ENCODE peak calls at places on chromosome 2, in five cellular contexts. S is right lobe of liver, A is mammary epithelial cell, H is HCT116, R is Panc1. T is an unnamed sample.

GRCh38 chr2:198874502-198874858 is 583.3 kb downstream of the SATB2 start:
- DNase-seq in S (no peak), R (no peak), H (no peak), A (no peak), T (no peak)

GRCh38 chr2:238581126-238581525 is 154.4 kb downstream of the ASB1 start:
- DNase-seq in A (no peak), H (no peak), S (no peak), R (no peak), T (no peak)

GRCh38 chr2:88919087-88919738 is 227.7 kb downstream of the RPIA start:
- DNase-seq in H (no peak), R (no peak), S (no peak), A (no peak), T (no peak)

GRCh38 chr2:191100216-191100615 is 50.6 kb downstream of the STAT4 start:
- DNase-seq in R (no peak), H (no peak), A (no peak), S (no peak), T (no peak)

GRCh38 chr2:28630341-28630740 is 121.3 kb upstream of the PPP1CB start:
- DNase-seq in H (no peak), S (no peak), A (no peak), R (no peak), T (no peak)

GRCh38 chr2:97784953-97785352 is 71.6 kb downstream of the ZAP70 start:
- DNase-seq in H (no peak), A (no peak), S (no peak), R (no peak), T (no peak)

GRCh38 chr2:214244847-214245246 is 166.0 kb upstream of the VWC2L start:
- DNase-seq in S (no peak), H (no peak), A (no peak), R (no peak), T (no peak)

GRCh38 chr2:120036145-120036544 is 23.3 kb downstream of the EPB41L5 start:
- DNase-seq in A (no peak), S (no peak), H (no peak), R (no peak), T (no peak)

GRCh38 chr2:7444614-7445013 is 527.4 kb downstream of the RNF144A start:
- DNase-seq in R (no peak), S (no peak), H (no peak), A (no peak), T (no peak)

GRCh38 chr2:32948266-32948665 is 1.5 kb downstream of the LTBP1 start:
- DNase-seq in R (no peak), S (no peak), A (no peak), H (no peak), T (no peak)

GRCh38 chr2:29844713-29845320 is 76.6 kb downstream of the ALK start:
- DNase-seq in A (no peak), R (no peak), S (no peak), H (no peak), T (no peak)

GRCh38 chr2:170180031-170180566 is 2.2 kb downstream of the MYO3B start:
- DNase-seq in H (no peak), R (no peak), A (no peak), S (no peak), T (no peak)

GRCh38 chr2:186255823-186256222 is 230.2 kb upstream of the ZC3H15 start:
- DNase-seq in S (no peak), R (no peak), H (no peak), A (no peak), T (no peak)

GRCh38 chr2:170157025-170157684 is 20.8 kb upstream of the MYO3B start:
- DNase-seq in S (no peak), A (no peak), R (no peak), H (no peak), T (peak)

GRCh38 chr2:170944545-170944944 is 15.5 kb downstream of the GORASP2 start:
- DNase-seq in R (no peak), A (no peak), H (no peak), S (no peak), T (no peak)

GRCh38 chr2:194203898-194204297 is 1453.1 kb upstream of the SLC39A10 start:
- DNase-seq in S (no peak), H (peak), A (peak), R (no peak), T (no peak)

GRCh38 chr2:167925775-167926174 is 321.6 kb downstream of the STK39 start:
- DNase-seq in A (no peak), S (no peak), H (no peak), R (no peak), T (no peak)

GRCh38 chr2:3453196-3453845 is 66.0 kb downstream of the ADI1 start:
- DNase-seq in A (no peak), R (no peak), S (no peak), H (no peak), T (no peak)

GRCh38 chr2:224311226-224311625 is 90.7 kb downstream of the FAM124B start:
- DNase-seq in R (no peak), H (no peak), A (no peak), S (no peak), T (no peak)

GRCh38 chr2:99545066-99545465 is 55.2 kb upstream of the REV1 start:
- DNase-seq in A (no peak), R (no peak), H (no peak), S (no peak), T (no peak)

GRCh38 chr2:238596571-238597551 is 170.1 kb downstream of the ASB1 start:
- DNase-seq in R (peak), H (peak), A (peak), S (no peak), T (peak)

GRCh38 chr2:6760132-6760531 is 105.6 kb downstream of the CMPK2 start:
- DNase-seq in R (no peak), H (no peak), S (no peak), A (no peak), T (no peak)

GRCh38 chr2:48145845-48146452 is 239.7 kb upstream of the FBXO11 start:
- DNase-seq in H (no peak), R (no peak), A (no peak), S (no peak), T (no peak)

GRCh38 chr2:2331905-2332280 is 818 bp upstream of the MYT1L start:
- DNase-seq in R (no peak), S (no peak), A (no peak), H (no peak), T (no peak)

GRCh38 chr2:23669413-23670244 is 257.3 kb downstream of the ATAD2B start:
- DNase-seq in S (no peak), R (no peak), A (peak), H (no peak), T (peak)

DNA sequence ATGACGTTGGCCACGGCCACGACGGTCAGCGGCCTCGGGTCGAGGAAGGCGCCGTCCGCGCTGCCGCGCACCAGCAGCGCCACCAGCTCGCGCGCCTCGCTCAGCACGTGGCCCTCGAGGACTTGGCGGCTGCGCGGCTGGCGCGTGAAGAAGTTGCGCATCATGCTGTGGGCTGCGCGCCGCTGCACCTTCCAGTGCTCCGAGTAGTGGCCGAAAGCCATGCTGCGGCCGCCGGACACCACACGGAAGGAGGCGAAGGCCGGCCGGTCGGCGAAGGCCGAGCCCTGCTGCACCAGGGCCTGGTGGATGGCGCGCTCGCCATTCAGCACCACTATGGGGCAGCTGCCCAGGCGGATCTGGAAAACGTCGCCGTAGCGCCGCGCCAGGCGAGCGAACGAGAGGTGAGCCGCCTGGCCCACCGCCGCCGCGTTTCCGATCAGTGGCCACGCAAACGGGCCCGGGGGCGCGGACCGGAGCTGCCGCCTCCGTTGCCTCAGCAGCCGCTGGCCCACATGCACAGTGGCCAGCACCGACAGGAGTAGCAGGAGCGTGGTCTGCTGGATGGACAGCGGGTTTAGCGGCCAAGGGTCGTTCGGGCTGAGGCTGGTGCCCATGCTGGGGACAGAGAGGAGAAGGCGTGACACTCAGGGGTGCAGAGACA is 1.0 kb downstream of the CYP1B1 start:
- DNase-seq in S (peak), R (no peak), A (no peak), H (no peak), T (no peak)
- H3K27ac ChIP-seq in S (no peak), R (peak), A (no peak), H (no peak), T (no peak)

DNA sequence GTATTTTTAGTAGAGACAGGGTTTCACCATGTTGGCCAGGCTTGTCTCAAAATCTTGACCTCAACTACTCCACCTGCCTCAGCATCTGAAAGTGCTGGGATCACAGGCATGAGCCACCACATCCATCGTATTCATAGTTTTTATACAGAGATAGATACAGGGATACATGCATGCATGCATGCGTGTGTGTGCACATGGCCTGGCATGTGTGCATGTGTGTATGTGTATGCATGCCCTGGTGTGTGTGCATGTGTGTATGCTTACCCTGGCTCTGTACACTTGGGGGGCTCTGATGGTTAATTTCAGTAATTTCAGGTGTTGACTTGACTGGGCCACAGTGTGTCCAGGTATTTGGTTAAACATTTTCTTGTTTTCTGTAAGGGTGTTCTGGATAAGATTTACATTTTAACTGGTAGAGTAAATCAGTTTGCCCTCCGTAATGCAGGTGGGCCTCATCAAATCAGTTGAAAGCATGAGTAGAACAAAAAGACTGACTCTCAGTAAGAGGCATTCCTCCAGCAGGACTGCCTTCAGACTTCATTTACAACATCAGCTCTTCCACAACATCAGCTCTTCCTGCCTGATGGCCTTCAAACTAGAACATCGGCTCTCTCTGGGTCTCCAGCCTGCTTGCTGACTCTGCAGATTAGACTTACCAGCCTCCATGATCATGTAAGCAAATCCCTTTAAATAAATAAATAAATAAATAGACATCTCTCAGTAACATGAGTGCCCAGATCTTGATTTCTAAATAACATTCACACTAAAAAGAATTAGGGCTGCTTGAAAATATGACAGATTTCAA is 30.8 kb downstream of the SESTD1 start:
- DNase-seq in S (no peak), H (no peak), A (no peak), R (no peak), T (no peak)
- H3K27ac ChIP-seq in S (no peak), H (no peak), A (no peak), R (no peak), T (no peak)

GRCh38 chr2:226736391-226736790 is 63.2 kb downstream of the IRS1 start:
- DNase-seq in H (no peak), R (no peak), A (no peak), S (no peak), T (no peak)

GRCh38 chr2:226738191-226738820 is 61.3 kb downstream of the IRS1 start:
- DNase-seq in A (no peak), H (no peak), S (no peak), R (no peak), T (no peak)

GRCh38 chr2:226739508-226740030 is 60.1 kb downstream of the IRS1 start:
- DNase-seq in R (no peak), A (no peak), S (no peak), H (no peak), T (no peak)

GRCh38 chr2:226740039-226740648 is 59.5 kb downstream of the IRS1 start:
- DNase-seq in R (no peak), A (no peak), H (no peak), S (no peak), T (no peak)

GRCh38 chr2:226738821-226739507 is 60.7 kb downstream of the IRS1 start:
- DNase-seq in H (no peak), R (no peak), S (no peak), A (no peak), T (no peak)
- H3K27ac ChIP-seq in H (peak), R (no peak), S (peak), A (no peak), T (no peak)

GRCh38 chr2:219252900-219253752 is at the start of gene TUBA4B:
- DNase-seq in R (no peak), H (no peak), A (peak), S (no peak), T (no peak)

GRCh38 chr2:219250044-219250781 is 2.8 kb upstream of the TUBA4B start:
- DNase-seq in R (no peak), A (no peak), H (no peak), S (no peak), T (no peak)

GRCh38 chr2:219252084-219252483 is 959 bp upstream of the TUBA4B start:
- DNase-seq in R (no peak), H (no peak), S (no peak), A (peak), T (no peak)

GRCh38 chr2:219252570-219252899 is 508 bp upstream of the TUBA4B start:
- DNase-seq in R (no peak), S (no peak), H (no peak), A (no peak), T (no peak)

DNA sequence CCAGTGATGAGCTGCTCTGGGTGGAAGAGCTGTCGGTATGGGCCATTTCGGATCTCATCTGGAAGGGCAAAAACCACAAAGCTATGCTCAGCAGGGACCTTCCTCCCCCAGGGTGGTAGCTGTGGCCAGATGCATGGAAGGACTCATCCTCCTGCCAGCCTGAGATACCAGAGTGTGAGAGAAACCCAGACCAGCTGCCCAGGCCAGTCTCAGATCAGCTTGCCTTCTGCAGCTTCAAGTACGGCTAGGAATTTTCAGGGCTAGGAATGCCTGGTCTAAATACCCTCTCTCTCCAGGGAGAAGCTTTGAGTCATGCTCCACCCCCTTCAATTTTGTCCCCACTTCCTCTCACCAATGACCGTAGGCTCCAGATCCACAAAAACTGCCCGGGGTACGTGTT is 1.4 kb upstream of the TUBA4B start:
- DNase-seq in A (no peak), H (no peak), S (no peak), R (no peak), T (no peak)
- H3K27ac ChIP-seq in A (peak), H (no peak), S (no peak), R (no peak), T (peak)

GRCh38 chr2:221571391-221572179 is 519 bp downstream of the EPHA4 start:
- DNase-seq in R (no peak), H (no peak), A (peak), S (peak), T (no peak)
- H3K27ac ChIP-seq in R (no peak), H (no peak), A (no peak), S (no peak), T (no peak)

GRCh38 chr2:129673881-129674513 is 305.5 kb upstream of the RAB6C start:
- DNase-seq in S (no peak), H (no peak), R (no peak), A (no peak), T (no peak)

GRCh38 chr2:129673234-129673633 is 306.2 kb upstream of the RAB6C start:
- DNase-seq in R (no peak), A (no peak), S (no peak), H (no peak), T (no peak)

GRCh38 chr2:129681788-129682187 is 297.7 kb upstream of the RAB6C start:
- DNase-seq in A (no peak), S (no peak), H (no peak), R (no peak), T (no peak)

DNA sequence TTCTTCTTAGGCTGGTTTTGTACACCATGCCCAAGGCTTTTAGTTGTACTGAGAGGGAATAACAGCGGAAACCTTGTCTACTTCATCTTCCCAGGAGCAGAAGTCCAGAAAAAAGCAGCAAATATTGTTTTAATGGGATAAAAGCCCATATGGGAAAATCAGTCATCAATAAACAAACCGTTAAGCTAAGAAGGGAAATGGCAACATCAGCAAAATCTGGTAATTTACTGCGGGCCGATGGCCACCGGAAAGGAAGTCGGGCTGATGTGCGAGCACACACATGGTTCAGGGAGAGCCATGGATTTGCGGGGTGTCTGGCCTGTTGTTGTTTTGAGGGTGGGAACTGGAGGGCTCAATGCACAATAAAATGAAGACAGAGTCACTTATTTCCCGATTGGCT is 300.7 kb upstream of the RAB6C start:
- DNase-seq in R (no peak), S (no peak), H (no peak), A (no peak), T (no peak)
- H3K27ac ChIP-seq in R (no peak), S (no peak), H (no peak), A (no peak), T (no peak)

DNA sequence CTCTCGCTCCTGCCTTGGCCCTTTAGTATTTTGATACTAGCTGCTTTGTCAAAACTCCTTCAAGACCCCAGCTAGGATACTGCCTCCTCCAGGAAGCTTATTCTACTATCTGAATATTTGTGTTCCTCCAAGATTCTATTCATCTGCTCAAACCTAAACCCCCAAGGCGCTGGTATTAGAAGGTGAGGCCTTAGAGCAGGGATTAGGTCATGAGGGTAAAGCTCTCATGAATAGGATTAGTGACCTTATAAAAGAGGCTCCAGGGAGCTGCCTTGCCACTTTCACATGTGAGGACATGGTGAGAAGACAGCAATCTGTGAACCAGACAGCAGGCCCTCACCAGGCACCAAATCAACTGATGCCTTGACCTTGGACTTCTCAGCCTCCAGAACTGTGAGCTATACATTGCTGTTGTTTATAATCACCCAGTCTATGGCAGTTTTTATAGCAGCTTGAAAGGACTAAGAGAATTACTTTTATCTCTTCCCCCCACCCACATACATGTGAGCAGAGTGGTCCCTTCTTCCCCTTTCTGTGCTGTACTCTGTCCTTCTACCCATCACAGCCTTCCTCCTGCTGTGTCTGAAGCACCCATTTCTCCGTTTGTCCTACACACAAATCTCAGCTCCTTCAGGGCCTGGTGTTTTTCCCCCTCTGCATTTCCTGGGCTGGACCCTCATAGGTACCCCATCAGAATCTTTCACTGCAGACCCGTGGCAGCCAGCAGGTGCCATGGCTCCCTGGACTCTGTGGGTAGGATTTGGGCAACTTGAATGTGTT is 54.5 kb downstream of the HS1BP3 start:
- DNase-seq in S (no peak), R (no peak), A (no peak), H (no peak), T (no peak)
- H3K27ac ChIP-seq in S (peak), R (peak), A (no peak), H (no peak), T (peak)

GRCh38 chr2:36526216-36526615 is 71.8 kb downstream of the FEZ2 start:
- DNase-seq in S (no peak), R (no peak), H (no peak), A (no peak), T (no peak)

GRCh38 chr2:36530983-36531354 is 67.0 kb downstream of the FEZ2 start:
- DNase-seq in S (no peak), H (no peak), R (no peak), A (no peak), T (no peak)

GRCh38 chr2:36530178-36530982 is 67.6 kb downstream of the FEZ2 start:
- DNase-seq in S (no peak), R (no peak), H (no peak), A (no peak), T (no peak)

GRCh38 chr2:36528274-36528673 is 69.7 kb downstream of the FEZ2 start:
- DNase-seq in H (no peak), R (no peak), A (no peak), S (no peak), T (no peak)

DNA sequence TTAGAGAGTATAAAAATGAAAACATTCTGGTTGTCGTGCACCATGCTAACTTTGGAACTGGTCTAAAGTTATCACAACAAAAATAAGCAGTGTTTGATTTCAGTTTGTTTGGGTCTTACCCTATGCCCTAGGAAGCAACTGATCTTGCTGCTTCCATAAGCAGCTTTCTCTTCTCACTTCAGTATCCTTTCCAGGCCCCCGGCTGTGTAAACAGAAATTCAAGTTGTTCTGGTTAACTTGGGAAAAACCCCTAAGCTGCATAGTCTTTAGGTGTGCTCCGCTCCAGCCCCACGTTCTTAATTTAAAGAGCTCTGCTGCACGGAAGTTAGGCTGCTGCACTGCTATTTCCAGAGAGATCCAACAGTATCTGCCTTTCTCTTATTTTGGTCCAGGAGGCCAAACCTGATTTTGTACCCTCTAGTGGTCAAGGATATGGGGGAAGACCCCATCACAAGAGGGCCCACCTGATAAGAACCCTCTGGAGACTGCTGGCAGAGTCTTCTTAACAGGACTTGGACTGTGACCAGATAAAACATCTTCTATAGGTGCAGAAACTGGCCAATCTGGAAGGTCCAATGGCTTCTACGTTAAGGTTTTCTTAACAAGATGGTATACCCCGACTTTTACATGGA is 69.1 kb downstream of the FEZ2 start:
- DNase-seq in H (no peak), S (no peak), A (no peak), R (no peak), T (no peak)
- H3K27ac ChIP-seq in H (no peak), S (no peak), A (no peak), R (no peak), T (no peak)

T was measured in epithelial cell of prostate.